ENCODE peak calls at places on chromosomes 6 and 20, in nine cellular contexts. P is IMR-90, F is esophagus muscularis mucosa, C is uterus, B is tibial nerve, A is A549, K is HCT116, U is stomach, O is heart left ventricle. S is an unnamed sample.

GRCh38 chr6:35668708-35669440 is 19.8 kb downstream of the FKBP5 start:
- DNase-seq in P (peak; percentile 53), F (no peak), C (no peak), B (no peak), A (no peak), K (no peak), U (no peak), O (no peak), S (no peak)

GRCh38 chr6:73712536-73712935 is 16.5 kb downstream of the CD109 start:
- DNase-seq in P (peak; percentile 61), F (no peak), C (no peak), B (no peak), A (no peak), K (no peak), U (no peak), O (no peak), S (no peak)

GRCh38 chr6:100617633-100618348 is 153.1 kb upstream of the SIM1 start:
- DNase-seq in P (peak; percentile 48), F (no peak), C (no peak), B (no peak), A (peak; percentile 6), K (no peak), U (no peak), O (no peak), S (no peak)

GRCh38 chr6:88725111-88725711 is 238.2 kb downstream of the RNGTT start:
- DNase-seq in P (peak; percentile 74), F (no peak), C (no peak), B (no peak), A (no peak), K (no peak), U (no peak), O (peak; percentile 38), S (no peak)

GRCh38 chr6:20700375-20700774 is 166.1 kb downstream of the CDKAL1 start:
- DNase-seq in P (no peak), F (no peak), C (no peak), B (no peak), A (no peak), K (no peak), U (no peak), O (no peak), S (no peak)

GRCh38 chr6:80163754-80164187 is 57.3 kb downstream of the BCKDHB start:
- DNase-seq in P (peak; percentile 87), F (no peak), C (no peak), B (no peak), A (peak; percentile 29), K (peak; percentile 72), U (no peak), O (no peak), S (no peak)

GRCh38 chr6:36920049-36920448 is 34.3 kb downstream of the C6orf89 start:
- DNase-seq in P (no peak), F (no peak), C (no peak), B (no peak), A (no peak), K (no peak), U (no peak), O (no peak), S (no peak)

GRCh38 chr6:137799950-137800568 is 67.0 kb upstream of the TNFAIP3 start:
- DNase-seq in P (peak; percentile 67), F (no peak), C (peak; percentile 69), B (peak; percentile 91), A (peak; percentile 54), K (peak; percentile 54), U (no peak), O (peak; percentile 29), S (no peak)

GRCh38 chr20:17525650-17526049 is 5.5 kb downstream of the BFSP1 start:
- DNase-seq in P (no peak), F (no peak), C (no peak), B (no peak), A (peak; percentile 75), K (peak; percentile 58), U (peak; percentile 32), O (no peak), S (no peak)

GRCh38 chr6:137415127-137415833 is 78.9 kb downstream of the OLIG3 start:
- DNase-seq in P (peak; percentile 53), F (no peak), C (peak; percentile 28), B (peak; percentile 64), A (peak; percentile 3), K (peak; percentile 28), U (peak; percentile 65), O (peak; percentile 40), S (peak; percentile 71)

GRCh38 chr6:10441655-10442009 is 26.8 kb upstream of the TFAP2A start:
- DNase-seq in P (no peak), F (no peak), C (no peak), B (no peak), A (peak; percentile 88), K (no peak), U (no peak), O (no peak), S (no peak)

GRCh38 chr6:104956663-104957294 is at the start of gene LIN28B:
- DNase-seq in P (no peak), F (no peak), C (no peak), B (no peak), A (peak; percentile 60), K (no peak), U (no peak), O (no peak), S (no peak)

GRCh38 chr6:148750826-148751225 is 4.0 kb downstream of the UST start:
- DNase-seq in P (peak; percentile 36), F (no peak), C (no peak), B (no peak), A (no peak), K (no peak), U (no peak), O (no peak), S (no peak)

GRCh38 chr20:51525241-51526104 is 17.0 kb downstream of the NFATC2 start:
- DNase-seq in P (no peak), F (no peak), C (no peak), B (no peak), A (no peak), K (no peak), U (no peak), O (peak; percentile 53), S (peak; percentile 68)

GRCh38 chr20:51284871-51285270 is 257.6 kb downstream of the NFATC2 start:
- DNase-seq in P (no peak), F (no peak), C (no peak), B (no peak), A (no peak), K (no peak), U (no peak), O (no peak), S (no peak)

GRCh38 chr20:46121531-46121930 is 3.4 kb downstream of the CD40 start:
- DNase-seq in P (no peak), F (no peak), C (no peak), B (no peak), A (no peak), K (no peak), U (no peak), O (no peak), S (no peak)

GRCh38 chr6:298233-299049 is 6.2 kb downstream of the DUSP22 start:
- DNase-seq in P (no peak), F (no peak), C (no peak), B (no peak), A (no peak), K (no peak), U (no peak), O (no peak), S (no peak)

GRCh38 chr20:19885981-19886665 is 128.1 kb downstream of the RIN2 start:
- DNase-seq in P (peak; percentile 61), F (no peak), C (peak; percentile 33), B (no peak), A (peak; percentile 84), K (no peak), U (peak; percentile 61), O (peak; percentile 70), S (peak; percentile 79)
- TF ChIP-seq POLR2A in P (no peak), F (no peak), C (no peak), B (no peak), A (peak; percentile 29), K (no peak), U (no peak), O (no peak), S (no peak)

DNA sequence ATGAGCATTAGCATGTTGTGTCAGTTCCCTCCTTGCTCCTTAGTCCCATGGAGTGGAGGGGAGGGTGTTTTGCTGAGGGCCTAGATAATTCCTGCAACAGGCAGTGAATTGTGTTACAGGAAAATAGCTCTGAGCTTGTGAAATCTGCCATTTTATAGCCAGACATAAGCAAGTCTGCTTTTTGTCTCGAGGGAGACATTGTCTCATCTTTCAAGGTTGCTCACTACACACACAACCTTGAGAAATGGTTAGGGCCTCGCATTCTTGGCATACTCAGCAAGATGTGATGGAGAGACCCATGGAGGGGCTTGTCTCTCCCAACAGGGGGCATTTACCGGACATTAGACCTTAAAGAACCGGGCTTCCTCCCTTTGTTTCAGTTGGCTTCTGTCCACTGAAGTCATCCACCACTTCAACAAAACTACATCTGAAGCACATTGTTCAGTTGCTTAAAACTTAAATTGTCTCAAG is 108.0 kb upstream of the FOXO3 start:
- DNase-seq in P (peak; percentile 27), F (no peak), C (peak; percentile 17), B (no peak), A (no peak), K (no peak), U (no peak), O (no peak), S (no peak)
- H3K27ac ChIP-seq in P (no peak overlapping the region), F (no peak overlapping the region), C (no peak overlapping the region), B (peak overlapping the region; percentile 38), A (no peak overlapping the region), K (no peak overlapping the region), U (no peak overlapping the region), O (peak overlapping the region; percentile 80), S (peak overlapping the region; percentile 12)

GRCh38 chr6:32837651-32838113 is 857 bp downstream of the TAP2 start:
- DNase-seq in P (no peak), F (peak; percentile 79), C (no peak), B (no peak), A (no peak), K (no peak), U (no peak), O (no peak), S (no peak)
- H3K4me1 ChIP-seq in P (peaks cover 6% of the 10 kb centered on the region), F (peaks cover 13% of the 10 kb centered on the region), C (no peaks in the 10 kb centered on the region), B (peaks cover 8% of the 10 kb centered on the region), A (peaks cover 5% of the 10 kb centered on the region), K (peaks cover 6% of the 10 kb centered on the region), U (peaks cover 33% of the 10 kb centered on the region), O (peaks cover 15% of the 10 kb centered on the region), S (peaks cover 13% of the 10 kb centered on the region)

GRCh38 chr6:45667766-45668165 is 290.0 kb upstream of the SUPT3H start:
- DNase-seq in P (no peak), F (no peak), C (no peak), B (no peak), A (no peak), K (no peak), U (no peak), O (no peak), S (no peak)

GRCh38 chr6:45668705-45669104 is 291.0 kb upstream of the SUPT3H start:
- DNase-seq in P (no peak), F (no peak), C (no peak), B (no peak), A (no peak), K (no peak), U (no peak), O (no peak), S (no peak)

GRCh38 chr6:45665859-45666258 is 288.1 kb upstream of the SUPT3H start:
- DNase-seq in P (no peak), F (no peak), C (no peak), B (no peak), A (no peak), K (no peak), U (no peak), O (no peak), S (no peak)

GRCh38 chr6:45667265-45667664 is 289.5 kb upstream of the SUPT3H start:
- DNase-seq in P (no peak), F (no peak), C (no peak), B (no peak), A (no peak), K (no peak), U (no peak), O (no peak), S (no peak)

GRCh38 chr6:45666844-45667243 is 289.1 kb upstream of the SUPT3H start:
- DNase-seq in P (peak; percentile 39), F (no peak), C (no peak), B (no peak), A (no peak), K (no peak), U (no peak), O (no peak), S (no peak)
- TF ChIP-seq POLR2A in P (no peak), F (no peak), C (no peak), B (no peak), A (no peak), K (no peak), U (no peak), O (no peak), S (no peak)